ENCODE peak calls at places on chromosomes 11 and 22, in six cellular contexts. F is GM23248; E is CD4-positive, alpha-beta memory T cell; X is osteoblast; U is psoas muscle; D is left ventricle myocardium inferior. I is an unnamed sample. For H3K9me3, the result is how much of the 10 kb centered on the place peaks cover.

GRCh38 chr11:45208135-45208534 is 61.7 kb downstream of the PRDM11 start:
- DNase-seq in D (no peak), E (no peak), U (no peak), X (no peak), F (no peak), I (no peak)

GRCh38 chr11:118996926-118997626 is 862 bp upstream of the CENATAC start:
- DNase-seq in U (no peak), F (peak), E (peak), X (peak), D (no peak), I (no peak)

GRCh38 chr11:57303990-57304579 is 20.7 kb downstream of the TNKS1BP1 start:
- DNase-seq in E (no peak), X (peak), F (peak), U (no peak), D (no peak), I (peak)

GRCh38 chr11:65571940-65572339 is 398 bp upstream of the FAM89B start:
- DNase-seq in D (no peak), X (peak), F (peak), U (no peak), E (no peak), I (peak)

GRCh38 chr22:40728731-40729189 is 49.5 kb downstream of the MCHR1 start:
- DNase-seq in U (no peak), X (no peak), F (no peak), E (peak), D (no peak), I (no peak)

GRCh38 chr11:66969584-66970205 is 5.4 kb upstream of the C11orf86 start:
- DNase-seq in D (no peak), F (peak), X (no peak), E (no peak), U (no peak), I (no peak)

GRCh38 chr11:83717551-83717950 is 431.4 kb upstream of the CCDC90B start:
- DNase-seq in U (no peak), D (no peak), F (peak), E (no peak), X (no peak), I (no peak)

GRCh38 chr11:126363706-126364245 is 8.3 kb downstream of the ST3GAL4 start:
- DNase-seq in U (no peak), E (no peak), D (peak), X (no peak), F (no peak), I (no peak)

GRCh38 chr22:50525991-50526848 is 822 bp upstream of the SCO2 start:
- DNase-seq in F (peak), X (peak), D (peak), U (peak), E (peak), I (peak)

GRCh38 chr11:128324531-128325141 is 262.7 kb downstream of the ETS1 start:
- DNase-seq in E (peak), U (no peak), X (no peak), F (no peak), D (no peak), I (no peak)

GRCh38 chr11:12235549-12235944 is 125.2 kb downstream of the MICAL2 start:
- DNase-seq in F (no peak), E (no peak), D (no peak), U (no peak), X (no peak), I (no peak)

GRCh38 chr11:106523921-106524320 is 446.5 kb downstream of the AASDHPPT start:
- DNase-seq in F (no peak), X (no peak), E (no peak), U (no peak), D (no peak), I (no peak)

GRCh38 chr11:64876226-64876750 is 2.1 kb downstream of the EHD1 start:
- DNase-seq in F (peak), X (no peak), D (no peak), U (peak), E (no peak), I (no peak)

GRCh38 chr11:117985953-117986887 is at the start of gene IL10RA:
- DNase-seq in D (peak), F (peak), E (peak), X (peak), U (peak), I (peak)

GRCh38 chr11:12042215-12042676 is 33.8 kb upstream of the DKK3 start:
- DNase-seq in X (peak), F (peak), E (no peak), D (no peak), U (no peak), I (no peak)

GRCh38 chr22:42154731-42155543 is 24.3 kb upstream of the CYP2D6 start:
- DNase-seq in U (no peak), D (no peak), E (no peak), X (peak), F (no peak), I (no peak)

GRCh38 chr11:46327829-46328228 is 19.4 kb upstream of the DGKZ start:
- DNase-seq in E (no peak), D (no peak), X (peak), U (no peak), F (peak), I (no peak)

GRCh38 chr11:85685131-85685819 is 720 bp downstream of the CCDC89 start:
- DNase-seq in X (no peak), F (peak), U (no peak), E (no peak), D (no peak), I (peak)

DNA sequence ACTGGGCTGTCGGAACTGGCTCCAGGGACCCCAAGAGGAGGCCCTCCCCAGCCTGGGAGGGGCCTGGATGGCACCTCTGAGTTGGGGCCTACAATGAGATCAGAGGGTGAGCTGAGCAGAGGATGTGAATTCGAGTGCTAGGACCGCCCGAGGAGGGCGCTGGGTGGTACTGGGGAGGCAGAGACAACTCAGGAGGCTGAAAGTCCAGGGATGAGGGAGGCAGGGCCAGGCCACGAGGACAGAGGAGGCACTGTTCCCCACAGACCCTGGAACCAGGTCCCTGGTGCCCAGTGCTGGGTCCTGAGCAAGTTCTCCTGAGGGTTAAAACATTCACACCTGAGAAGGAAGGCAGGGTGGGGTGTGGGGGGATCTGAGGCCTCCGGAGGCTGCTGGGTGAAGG is 218.0 kb downstream of the CTTN start:
- DNase-seq in X (peak), D (no peak), F (no peak), E (no peak), U (no peak), I (no peak)
- H3K9me3 ChIP-seq in X (under half), D (under half), F (under half), E (under half), U (under half), I (under half)

DNA sequence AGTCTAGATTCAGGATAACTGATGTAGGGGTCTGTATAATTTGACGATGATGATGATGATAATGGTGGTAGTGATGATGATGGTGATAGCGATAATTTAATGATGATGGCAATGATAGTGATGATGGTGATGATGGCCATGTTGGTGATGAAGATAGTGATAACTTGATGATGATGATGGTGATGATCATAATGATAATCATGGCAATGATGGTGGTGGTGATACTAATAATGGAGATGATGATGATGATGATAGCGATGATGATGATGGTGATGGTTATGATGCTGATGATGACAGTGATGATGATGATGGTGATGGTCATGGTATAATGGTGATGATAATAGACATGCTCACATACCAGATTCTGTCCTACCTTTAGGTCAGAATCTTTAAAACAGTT is 66.2 kb upstream of the SEZ6L start:
- DNase-seq in U (no peak), E (no peak), F (no peak), X (no peak), D (no peak), I (no peak)
- H3K9me3 ChIP-seq in U (under half), E (under half), F (under half), X (under half), D (under half), I (under half)

DNA sequence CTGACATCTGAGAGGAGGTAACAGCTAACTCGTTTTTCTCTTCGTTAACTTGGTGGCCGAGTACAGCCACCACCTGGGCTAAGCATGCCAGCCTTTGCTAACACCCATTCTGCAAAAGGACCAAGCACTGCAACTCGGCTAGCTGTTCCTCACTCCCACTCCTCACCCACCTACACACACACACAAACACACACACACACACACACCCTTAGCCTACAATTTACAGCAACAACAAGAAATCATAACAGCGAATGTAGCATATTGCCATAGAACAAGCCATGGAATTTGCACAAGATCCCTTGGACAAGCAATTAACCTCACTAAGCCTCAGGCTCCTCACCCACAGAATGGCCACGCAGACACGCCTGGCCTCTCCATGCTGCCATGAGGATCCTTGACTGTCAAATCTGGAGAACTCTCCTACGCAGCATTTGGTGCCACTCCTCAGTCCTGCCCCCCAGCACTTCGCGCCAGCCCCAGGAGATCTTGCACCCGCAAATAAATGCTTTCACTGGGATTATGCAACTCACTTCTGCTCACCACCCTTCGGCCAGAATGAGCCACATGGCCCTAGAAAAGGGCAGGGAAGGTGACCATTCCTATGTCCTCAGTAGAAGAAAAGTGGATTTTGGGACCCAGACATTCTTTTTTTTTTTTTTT is 58.9 kb downstream of the LARGE1 start:
- DNase-seq in F (no peak), E (no peak), D (no peak), U (no peak), X (no peak), I (no peak)
- H3K9me3 ChIP-seq in F (under half), E (under half), D (under half), U (under half), X (under half), I (under half)

GRCh38 chr11:70713988-70714665 is 315.8 kb downstream of the CTTN start:
- DNase-seq in X (no peak), U (no peak), F (no peak), D (no peak), E (no peak), I (no peak)
- H3K9me3 ChIP-seq in X (under half), U (under half), F (under half), D (under half), E (under half), I (under half)

DNA sequence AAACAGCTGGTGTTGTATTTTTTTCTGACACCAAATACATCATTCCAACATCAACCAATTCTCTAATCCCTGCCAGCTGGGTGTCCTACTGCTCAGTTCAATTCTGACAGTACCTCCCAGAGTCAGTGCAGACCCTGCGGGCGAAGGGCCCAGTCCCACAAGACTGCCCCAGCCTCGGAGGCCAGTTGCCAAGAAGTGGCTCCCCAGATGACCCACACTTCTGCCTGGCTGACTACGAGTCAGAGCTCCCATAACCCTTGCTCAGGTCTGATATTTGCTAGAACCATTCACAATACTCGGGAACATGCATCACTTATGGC is 147.3 kb downstream of the CTTN start:
- DNase-seq in F (peak), D (no peak), U (no peak), X (peak), E (no peak), I (no peak)
- H3K9me3 ChIP-seq in F (under half), D (under half), U (under half), X (under half), E (under half), I (under half)

I was measured in BE2C.